ENCODE peak calls at places on chromosomes 5 and 9, in four cellular contexts. One of them, this sample, is unnamed.

GRCh38 chr5:79032031-79032711 is 37.3 kb downstream of the DMGDH start:
- DNase-seq in transverse colon: no peak
- DNase-seq in ovary: no peak
- DNase-seq in breast epithelium: no peak
- DNase-seq in this sample: no peak

GRCh38 chr9:115136379-115136778 is 18.4 kb upstream of the TNC start:
- DNase-seq in breast epithelium: no peak
- DNase-seq in transverse colon: no peak
- DNase-seq in ovary: no peak
- DNase-seq in this sample: no peak

GRCh38 chr9:35522189-35522588 is 32.3 kb downstream of the RUSC2 start:
- DNase-seq in ovary: no peak
- DNase-seq in transverse colon: no peak
- DNase-seq in breast epithelium: no peak
- DNase-seq in this sample: no peak

GRCh38 chr9:91803970-91804752 is 145.9 kb downstream of the ROR2 start:
- DNase-seq in ovary: no peak
- DNase-seq in transverse colon: no peak
- DNase-seq in breast epithelium: no peak
- DNase-seq in this sample: no peak

GRCh38 chr9:114370251-114370984 is 17.4 kb downstream of the AKNA start:
- DNase-seq in transverse colon: no peak
- DNase-seq in ovary: no peak
- DNase-seq in breast epithelium: no peak
- DNase-seq in this sample: no peak

GRCh38 chr5:88290801-88291200 is 22.2 kb upstream of the TMEM161B start:
- DNase-seq in transverse colon: no peak
- DNase-seq in ovary: no peak
- DNase-seq in breast epithelium: no peak
- DNase-seq in this sample: no peak

GRCh38 chr9:129774791-129775149 is 21.9 kb upstream of the PTGES start:
- DNase-seq in ovary: no peak
- DNase-seq in breast epithelium: no peak
- DNase-seq in transverse colon: no peak
- DNase-seq in this sample: no peak

GRCh38 chr5:1960595-1961303 is 78.0 kb upstream of the IRX4 start:
- DNase-seq in breast epithelium: no peak
- DNase-seq in transverse colon: no peak
- DNase-seq in ovary: no peak
- DNase-seq in this sample: no peak

GRCh38 chr5:16603295-16603694 is 13.5 kb downstream of the RETREG1 start:
- DNase-seq in breast epithelium: no peak
- DNase-seq in transverse colon: no peak
- DNase-seq in ovary: no peak
- DNase-seq in this sample: no peak

GRCh38 chr5:132055441-132055807 is 5.0 kb upstream of the IL3 start:
- DNase-seq in breast epithelium: no peak
- DNase-seq in transverse colon: no peak
- DNase-seq in ovary: no peak
- DNase-seq in this sample: peak; percentile 5

GRCh38 chr5:74056102-74056788 is 430.2 kb downstream of the ARHGEF28 start:
- DNase-seq in ovary: no peak
- DNase-seq in breast epithelium: no peak
- DNase-seq in transverse colon: no peak
- DNase-seq in this sample: no peak

GRCh38 chr5:105903069-105903468 is 1767.7 kb downstream of the EFNA5 start:
- DNase-seq in ovary: no peak
- DNase-seq in transverse colon: no peak
- DNase-seq in breast epithelium: no peak
- DNase-seq in this sample: no peak

GRCh38 chr5:79202076-79202475 is 33.9 kb upstream of the JMY start:
- DNase-seq in transverse colon: no peak
- DNase-seq in ovary: no peak
- DNase-seq in breast epithelium: no peak
- DNase-seq in this sample: no peak

GRCh38 chr5:144566747-144567415 is 396.2 kb downstream of the KCTD16 start:
- DNase-seq in breast epithelium: no peak
- DNase-seq in ovary: no peak
- DNase-seq in transverse colon: no peak
- DNase-seq in this sample: no peak

GRCh38 chr9:15104826-15105420 is 194.7 kb upstream of the FREM1 start:
- DNase-seq in transverse colon: no peak
- DNase-seq in breast epithelium: no peak
- DNase-seq in ovary: no peak
- DNase-seq in this sample: peak; percentile 25

GRCh38 chr5:136891601-136892000 is 526.3 kb upstream of the TRPC7 start:
- DNase-seq in transverse colon: no peak
- DNase-seq in breast epithelium: no peak
- DNase-seq in ovary: no peak
- DNase-seq in this sample: no peak

DNA sequence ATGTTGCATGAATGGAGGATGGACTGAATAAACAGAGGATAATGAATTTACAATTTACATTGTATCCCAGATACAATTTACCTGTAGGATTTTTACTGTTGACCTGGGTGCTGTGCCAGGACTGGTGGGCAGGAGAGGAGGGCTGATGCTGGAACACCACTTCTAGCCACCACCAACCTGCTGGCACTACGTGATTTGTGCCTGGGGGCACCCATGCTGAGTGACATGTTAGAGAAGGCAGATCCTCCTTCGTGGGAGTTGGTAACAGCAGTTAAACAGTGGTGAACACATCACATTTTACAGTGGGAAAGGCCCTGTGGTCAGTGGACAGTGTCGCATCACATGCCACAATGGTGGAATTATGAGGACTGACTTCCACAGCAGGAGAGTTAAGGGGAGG is 3.0 kb upstream of the ANKRD34B start:
- DNase-seq in ovary: no peak
- DNase-seq in transverse colon: no peak
- DNase-seq in breast epithelium: no peak
- DNase-seq in this sample: no peak
- H3K27me3 ChIP-seq in ovary: no peaks in the 10 kb centered on the region
- H3K27me3 ChIP-seq in transverse colon: peaks cover 53% of the 10 kb centered on the region
- H3K27me3 ChIP-seq in breast epithelium: no peaks in the 10 kb centered on the region
- H3K27me3 ChIP-seq in this sample: no peaks in the 10 kb centered on the region

GRCh38 chr5:32605766-32606152 is 20.4 kb downstream of the SUB1 start:
- DNase-seq in ovary: no peak
- DNase-seq in breast epithelium: no peak
- DNase-seq in transverse colon: no peak
- DNase-seq in this sample: no peak

GRCh38 chr5:32601623-32602295 is 16.4 kb downstream of the SUB1 start:
- DNase-seq in ovary: no peak
- DNase-seq in breast epithelium: no peak
- DNase-seq in transverse colon: no peak
- DNase-seq in this sample: no peak

GRCh38 chr5:32600057-32600622 is 14.8 kb downstream of the SUB1 start:
- DNase-seq in breast epithelium: no peak
- DNase-seq in transverse colon: no peak
- DNase-seq in ovary: no peak
- DNase-seq in this sample: no peak

DNA sequence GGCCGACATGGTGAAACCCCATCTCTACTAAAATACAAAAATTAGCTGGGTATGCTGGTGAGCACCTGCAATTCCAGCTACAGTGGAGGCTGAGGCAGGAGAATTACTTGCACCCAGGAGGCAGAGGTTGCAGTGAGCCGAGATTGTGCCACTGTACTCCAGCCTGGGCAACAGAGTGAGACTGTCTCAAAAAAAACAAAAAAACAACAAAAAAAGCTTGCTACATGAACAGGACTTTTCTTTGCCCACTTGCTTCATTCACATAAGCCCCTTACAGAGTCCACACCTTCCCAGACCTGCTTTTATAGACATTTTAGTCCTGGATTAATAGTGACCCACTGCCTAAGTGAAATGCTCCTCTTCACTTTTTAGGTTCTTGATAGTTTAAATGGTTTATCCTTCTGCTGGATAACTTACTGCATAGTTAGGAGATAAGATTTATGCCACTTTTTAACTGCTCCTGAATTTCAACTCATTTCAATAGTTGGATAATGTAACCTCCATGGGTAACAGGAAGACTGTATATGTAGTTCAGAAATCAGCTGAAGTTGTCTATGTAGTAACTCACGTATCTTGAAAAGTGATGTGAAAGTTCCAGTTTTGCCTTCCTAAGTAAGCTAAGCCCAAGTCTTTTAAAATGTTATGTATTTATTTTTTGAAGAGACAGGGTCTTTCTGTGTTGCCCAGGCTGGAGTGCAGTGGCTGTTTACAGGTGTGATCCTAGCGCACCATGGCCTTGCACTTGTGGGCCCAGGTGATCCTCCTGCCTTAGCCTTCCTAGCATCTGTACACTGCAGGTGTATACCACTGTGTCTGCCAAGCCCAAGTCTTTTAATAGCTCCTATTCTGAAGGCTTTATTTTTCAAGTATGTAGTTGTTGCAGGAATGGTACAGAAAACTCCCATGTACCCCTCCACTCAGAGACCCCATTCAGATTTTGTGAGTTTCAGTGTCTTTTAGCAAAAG is 19.7 kb downstream of the SUB1 start:
- DNase-seq in breast epithelium: no peak
- DNase-seq in transverse colon: no peak
- DNase-seq in ovary: no peak
- DNase-seq in this sample: no peak
- TF ChIP-seq POLR2A in breast epithelium: no peak
- TF ChIP-seq POLR2A in transverse colon: no peak
- TF ChIP-seq POLR2A in ovary: no peak
- TF ChIP-seq POLR2A in this sample: no peak

GRCh38 chr9:113320051-113320450 is 16.9 kb upstream of the RNF183 start:
- DNase-seq in breast epithelium: no peak
- DNase-seq in ovary: no peak
- DNase-seq in transverse colon: no peak
- DNase-seq in this sample: no peak

GRCh38 chr9:113319054-113319453 is 15.9 kb upstream of the RNF183 start:
- DNase-seq in breast epithelium: no peak
- DNase-seq in ovary: no peak
- DNase-seq in transverse colon: no peak
- DNase-seq in this sample: no peak

GRCh38 chr9:113313276-113313675 is 10.1 kb upstream of the RNF183 start:
- DNase-seq in breast epithelium: no peak
- DNase-seq in ovary: no peak
- DNase-seq in transverse colon: no peak
- DNase-seq in this sample: no peak

GRCh38 chr9:113316032-113316431 is 12.9 kb upstream of the RNF183 start:
- DNase-seq in breast epithelium: no peak
- DNase-seq in transverse colon: no peak
- DNase-seq in ovary: no peak
- DNase-seq in this sample: no peak

GRCh38 chr9:113317777-113318176 is 14.6 kb upstream of the RNF183 start:
- DNase-seq in ovary: no peak
- DNase-seq in transverse colon: no peak
- DNase-seq in breast epithelium: no peak
- DNase-seq in this sample: no peak
- TF ChIP-seq CTCF in ovary: no peak
- TF ChIP-seq CTCF in transverse colon: no peak
- TF ChIP-seq CTCF in breast epithelium: no peak
- TF ChIP-seq CTCF in this sample: peak; percentile 19

DNA sequence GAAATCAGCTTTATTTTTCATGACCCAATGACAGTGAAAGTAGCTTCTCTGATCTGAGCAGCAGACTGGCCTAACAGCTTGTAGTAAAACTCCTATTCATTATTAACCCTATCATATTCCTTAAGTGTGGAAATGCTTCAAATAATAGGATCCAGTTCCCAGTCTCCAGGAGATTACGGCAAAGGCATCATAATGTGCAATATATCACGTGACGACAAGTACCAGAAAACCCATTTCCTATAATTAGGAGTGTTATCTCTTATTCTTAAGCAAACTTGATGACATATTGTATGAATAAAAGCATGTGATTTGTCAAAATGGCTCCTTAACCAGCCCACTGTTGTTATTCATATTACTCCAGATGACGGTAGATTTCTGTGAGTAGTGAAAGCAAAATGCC is 2.9 kb downstream of the SV2C start:
- DNase-seq in breast epithelium: no peak
- DNase-seq in transverse colon: no peak
- DNase-seq in ovary: no peak
- DNase-seq in this sample: no peak
- H3K27me3 ChIP-seq in breast epithelium: no peaks in the 10 kb centered on the region
- H3K27me3 ChIP-seq in transverse colon: peaks cover 72% of the 10 kb centered on the region
- H3K27me3 ChIP-seq in ovary: no peaks in the 10 kb centered on the region
- H3K27me3 ChIP-seq in this sample: no peaks in the 10 kb centered on the region

This sample was measured in testis.